ENCODE peak calls at places on chromosome 21, in seven cellular contexts. One of them, this sample, is unnamed. For H3K4me1, the result is how much of the 10 kb centered on the place peaks cover.

GRCh38 chr21:25396135-25396711 is 211.1 kb downstream of the MRPL39 start:
- DNase-seq in tibial artery: no peak
- DNase-seq in Panc1: no peak
- DNase-seq in heart left ventricle: no peak
- DNase-seq in right atrium auricular region: no peak
- DNase-seq in body of pancreas: no peak
- DNase-seq in adrenal gland: no peak
- DNase-seq in this sample: no peak

GRCh38 chr21:37751268-37751975 is 164.8 kb downstream of the KCNJ6 start:
- DNase-seq in body of pancreas: no peak
- DNase-seq in heart left ventricle: no peak
- DNase-seq in tibial artery: no peak
- DNase-seq in right atrium auricular region: no peak
- DNase-seq in adrenal gland: no peak
- DNase-seq in Panc1: no peak
- DNase-seq in this sample: no peak

GRCh38 chr21:22062472-22063139 is 1064.4 kb downstream of the NCAM2 start:
- DNase-seq in right atrium auricular region: no peak
- DNase-seq in body of pancreas: peak
- DNase-seq in Panc1: no peak
- DNase-seq in adrenal gland: no peak
- DNase-seq in tibial artery: no peak
- DNase-seq in heart left ventricle: no peak
- DNase-seq in this sample: no peak

GRCh38 chr21:27795418-27795817 is 828.5 kb upstream of the ADAMTS5 start:
- DNase-seq in heart left ventricle: no peak
- DNase-seq in adrenal gland: no peak
- DNase-seq in tibial artery: no peak
- DNase-seq in Panc1: no peak
- DNase-seq in body of pancreas: no peak
- DNase-seq in right atrium auricular region: no peak
- DNase-seq in this sample: no peak

GRCh38 chr21:38910390-38911008 is 104.8 kb downstream of the ETS2 start:
- DNase-seq in Panc1: no peak
- DNase-seq in adrenal gland: peak
- DNase-seq in tibial artery: no peak
- DNase-seq in body of pancreas: no peak
- DNase-seq in heart left ventricle: no peak
- DNase-seq in right atrium auricular region: no peak
- DNase-seq in this sample: no peak

GRCh38 chr21:33966324-33966949 is 50.8 kb upstream of the ATP5PO start:
- DNase-seq in Panc1: no peak
- DNase-seq in right atrium auricular region: no peak
- DNase-seq in heart left ventricle: no peak
- DNase-seq in body of pancreas: no peak
- DNase-seq in adrenal gland: no peak
- DNase-seq in tibial artery: no peak
- DNase-seq in this sample: no peak

GRCh38 chr21:38488640-38489282 is 9.5 kb downstream of the ERG start:
- DNase-seq in adrenal gland: no peak
- DNase-seq in body of pancreas: no peak
- DNase-seq in right atrium auricular region: no peak
- DNase-seq in heart left ventricle: no peak
- DNase-seq in Panc1: no peak
- DNase-seq in tibial artery: no peak
- DNase-seq in this sample: no peak

GRCh38 chr21:33861125-33861524 is 54.5 kb downstream of the ATP5PO start:
- DNase-seq in heart left ventricle: no peak
- DNase-seq in body of pancreas: no peak
- DNase-seq in Panc1: no peak
- DNase-seq in tibial artery: no peak
- DNase-seq in adrenal gland: no peak
- DNase-seq in right atrium auricular region: no peak
- DNase-seq in this sample: no peak

GRCh38 chr21:31999810-32000468 is 127.1 kb downstream of the HUNK start:
- DNase-seq in body of pancreas: no peak
- DNase-seq in heart left ventricle: no peak
- DNase-seq in adrenal gland: no peak
- DNase-seq in right atrium auricular region: no peak
- DNase-seq in Panc1: no peak
- DNase-seq in tibial artery: no peak
- DNase-seq in this sample: no peak

GRCh38 chr21:38925923-38926322 is 120.2 kb downstream of the ETS2 start:
- DNase-seq in right atrium auricular region: peak
- DNase-seq in heart left ventricle: peak
- DNase-seq in tibial artery: peak
- DNase-seq in body of pancreas: peak
- DNase-seq in adrenal gland: peak
- DNase-seq in Panc1: no peak
- DNase-seq in this sample: no peak

GRCh38 chr21:30234643-30235042 is 18.7 kb upstream of the CLDN8 start:
- DNase-seq in tibial artery: no peak
- DNase-seq in Panc1: no peak
- DNase-seq in right atrium auricular region: no peak
- DNase-seq in body of pancreas: no peak
- DNase-seq in adrenal gland: no peak
- DNase-seq in heart left ventricle: no peak
- DNase-seq in this sample: no peak

GRCh38 chr21:28337319-28337718 is 655.4 kb downstream of the LTN1 start:
- DNase-seq in adrenal gland: no peak
- DNase-seq in Panc1: no peak
- DNase-seq in right atrium auricular region: no peak
- DNase-seq in tibial artery: no peak
- DNase-seq in heart left ventricle: no peak
- DNase-seq in body of pancreas: no peak
- DNase-seq in this sample: no peak

GRCh38 chr21:30349572-30349971 is 1.2 kb upstream of the KRTAP23-1 start:
- DNase-seq in Panc1: no peak
- DNase-seq in body of pancreas: no peak
- DNase-seq in right atrium auricular region: no peak
- DNase-seq in adrenal gland: no peak
- DNase-seq in tibial artery: no peak
- DNase-seq in heart left ventricle: no peak
- DNase-seq in this sample: no peak

GRCh38 chr21:27365394-27365793 is 398.5 kb upstream of the ADAMTS5 start:
- DNase-seq in heart left ventricle: no peak
- DNase-seq in Panc1: no peak
- DNase-seq in adrenal gland: no peak
- DNase-seq in tibial artery: no peak
- DNase-seq in body of pancreas: no peak
- DNase-seq in right atrium auricular region: no peak
- DNase-seq in this sample: no peak

GRCh38 chr21:32920474-32920873 is 105.3 kb upstream of the OLIG2 start:
- DNase-seq in body of pancreas: no peak
- DNase-seq in heart left ventricle: no peak
- DNase-seq in adrenal gland: no peak
- DNase-seq in Panc1: no peak
- DNase-seq in tibial artery: no peak
- DNase-seq in right atrium auricular region: no peak
- DNase-seq in this sample: no peak

GRCh38 chr21:39441502-39442475 is 3.8 kb downstream of the LCA5L start:
- DNase-seq in tibial artery: no peak
- DNase-seq in Panc1: peak
- DNase-seq in heart left ventricle: no peak
- DNase-seq in adrenal gland: peak
- DNase-seq in body of pancreas: peak
- DNase-seq in right atrium auricular region: no peak
- DNase-seq in this sample: no peak

GRCh38 chr21:7951854-7952519 is 2569.4 kb upstream of the TPTE start:
- DNase-seq in body of pancreas: no peak
- DNase-seq in tibial artery: no peak
- DNase-seq in right atrium auricular region: no peak
- DNase-seq in Panc1: no peak
- DNase-seq in heart left ventricle: no peak
- DNase-seq in adrenal gland: no peak
- DNase-seq in this sample: no peak

GRCh38 chr21:29245104-29245643 is 53.5 kb upstream of the BACH1 start:
- DNase-seq in heart left ventricle: no peak
- DNase-seq in right atrium auricular region: no peak
- DNase-seq in adrenal gland: no peak
- DNase-seq in body of pancreas: no peak
- DNase-seq in tibial artery: no peak
- DNase-seq in Panc1: no peak
- DNase-seq in this sample: no peak

GRCh38 chr21:33901421-33902288 is 13.9 kb downstream of the ATP5PO start:
- DNase-seq in heart left ventricle: no peak
- DNase-seq in body of pancreas: peak
- DNase-seq in right atrium auricular region: peak
- DNase-seq in adrenal gland: peak
- DNase-seq in Panc1: no peak
- DNase-seq in tibial artery: peak
- DNase-seq in this sample: no peak

GRCh38 chr21:33844104-33844889 is 71.3 kb downstream of the ATP5PO start:
- DNase-seq in right atrium auricular region: peak
- DNase-seq in Panc1: no peak
- DNase-seq in heart left ventricle: no peak
- DNase-seq in body of pancreas: peak
- DNase-seq in tibial artery: no peak
- DNase-seq in adrenal gland: peak
- DNase-seq in this sample: no peak

GRCh38 chr21:33064623-33064996 is 5.3 kb upstream of the OLIG1 start:
- DNase-seq in Panc1: no peak
- DNase-seq in adrenal gland: no peak
- DNase-seq in tibial artery: no peak
- DNase-seq in heart left ventricle: no peak
- DNase-seq in body of pancreas: no peak
- DNase-seq in right atrium auricular region: no peak
- DNase-seq in this sample: no peak

GRCh38 chr21:31554511-31555022 is 104.9 kb upstream of the SOD1 start:
- DNase-seq in heart left ventricle: no peak
- DNase-seq in Panc1: no peak
- DNase-seq in tibial artery: no peak
- DNase-seq in adrenal gland: no peak
- DNase-seq in body of pancreas: no peak
- DNase-seq in right atrium auricular region: no peak
- DNase-seq in this sample: no peak

GRCh38 chr21:37207441-37208009 is 59.6 kb downstream of the VPS26C start:
- DNase-seq in tibial artery: no peak
- DNase-seq in Panc1: no peak
- DNase-seq in adrenal gland: peak
- DNase-seq in right atrium auricular region: no peak
- DNase-seq in body of pancreas: peak
- DNase-seq in heart left ventricle: no peak
- DNase-seq in this sample: no peak

GRCh38 chr21:39051561-39051949 is 131.7 kb downstream of the PSMG1 start:
- DNase-seq in adrenal gland: no peak
- DNase-seq in Panc1: no peak
- DNase-seq in right atrium auricular region: no peak
- DNase-seq in body of pancreas: no peak
- DNase-seq in heart left ventricle: no peak
- DNase-seq in tibial artery: no peak
- DNase-seq in this sample: no peak

DNA sequence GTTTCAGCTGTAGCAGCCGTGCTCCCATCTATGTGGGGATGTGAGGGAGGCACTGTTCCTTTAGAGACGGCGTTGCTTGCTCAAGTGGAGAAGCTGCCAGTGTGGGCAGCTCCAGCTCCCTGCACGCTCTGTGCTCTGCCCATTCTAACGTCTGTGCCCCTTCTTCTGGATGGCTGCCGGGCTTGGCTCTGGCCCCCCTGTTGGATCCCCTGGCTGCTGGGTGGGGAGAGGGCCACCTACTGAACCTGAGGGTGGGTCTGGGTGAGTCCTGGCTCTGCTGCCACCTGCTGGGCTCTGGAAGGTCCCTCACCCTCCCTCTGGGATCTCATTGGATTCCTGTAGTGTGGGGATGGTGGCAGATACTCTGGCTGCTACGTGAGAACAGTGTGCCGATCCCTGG is 5.0 kb downstream of the PFKL start:
- DNase-seq in adrenal gland: no peak
- DNase-seq in tibial artery: no peak
- DNase-seq in heart left ventricle: no peak
- DNase-seq in Panc1: no peak
- DNase-seq in body of pancreas: peak
- DNase-seq in right atrium auricular region: no peak
- DNase-seq in this sample: peak
- H3K4me1 ChIP-seq in adrenal gland: under half
- H3K4me1 ChIP-seq in tibial artery: half or more
- H3K4me1 ChIP-seq in heart left ventricle: under half
- H3K4me1 ChIP-seq in Panc1: under half
- H3K4me1 ChIP-seq in body of pancreas: under half
- H3K4me1 ChIP-seq in right atrium auricular region: under half
- H3K4me1 ChIP-seq in this sample: half or more

GRCh38 chr21:42864286-42864685 is 15.1 kb downstream of the WDR4 start:
- DNase-seq in tibial artery: no peak
- DNase-seq in adrenal gland: no peak
- DNase-seq in body of pancreas: no peak
- DNase-seq in Panc1: no peak
- DNase-seq in heart left ventricle: no peak
- DNase-seq in right atrium auricular region: no peak
- DNase-seq in this sample: peak
- TF ChIP-seq CTCF in tibial artery: no peak
- TF ChIP-seq CTCF in adrenal gland: no peak
- TF ChIP-seq CTCF in body of pancreas: no peak
- TF ChIP-seq CTCF in Panc1: no peak
- TF ChIP-seq CTCF in heart left ventricle: no peak
- TF ChIP-seq CTCF in right atrium auricular region: no peak
- TF ChIP-seq CTCF in this sample: no peak

DNA sequence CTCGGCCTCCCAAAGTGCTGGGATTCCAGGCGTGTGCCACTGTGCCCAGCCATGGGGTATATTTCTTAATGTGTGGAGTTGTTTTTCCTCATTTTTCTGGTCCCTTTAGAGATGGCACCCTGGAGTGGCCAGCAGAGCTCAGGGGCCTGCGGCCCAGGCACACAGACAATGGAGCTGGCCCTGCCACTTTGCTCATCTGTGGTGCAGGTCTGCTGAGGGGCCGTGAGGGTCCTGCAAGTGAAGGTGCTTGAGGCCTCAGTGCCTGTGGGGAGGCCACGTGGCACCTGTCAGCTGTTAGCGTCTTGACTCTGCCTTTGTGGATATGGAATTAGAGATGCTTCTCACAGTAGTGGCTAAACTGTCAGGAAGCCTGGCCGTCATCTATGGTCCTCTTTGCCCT is 7.5 kb downstream of the COL18A1 start:
- DNase-seq in right atrium auricular region: no peak
- DNase-seq in heart left ventricle: no peak
- DNase-seq in Panc1: no peak
- DNase-seq in tibial artery: no peak
- DNase-seq in adrenal gland: no peak
- DNase-seq in body of pancreas: no peak
- DNase-seq in this sample: no peak
- H3K4me1 ChIP-seq in right atrium auricular region: under half
- H3K4me1 ChIP-seq in heart left ventricle: under half
- H3K4me1 ChIP-seq in Panc1: half or more
- H3K4me1 ChIP-seq in tibial artery: half or more
- H3K4me1 ChIP-seq in adrenal gland: under half
- H3K4me1 ChIP-seq in body of pancreas: half or more
- H3K4me1 ChIP-seq in this sample: under half

GRCh38 chr21:45655071-45655470 is 11.5 kb downstream of the PCBP3 start:
- DNase-seq in heart left ventricle: no peak
- DNase-seq in Panc1: no peak
- DNase-seq in body of pancreas: no peak
- DNase-seq in tibial artery: no peak
- DNase-seq in adrenal gland: no peak
- DNase-seq in right atrium auricular region: no peak
- DNase-seq in this sample: no peak

DNA sequence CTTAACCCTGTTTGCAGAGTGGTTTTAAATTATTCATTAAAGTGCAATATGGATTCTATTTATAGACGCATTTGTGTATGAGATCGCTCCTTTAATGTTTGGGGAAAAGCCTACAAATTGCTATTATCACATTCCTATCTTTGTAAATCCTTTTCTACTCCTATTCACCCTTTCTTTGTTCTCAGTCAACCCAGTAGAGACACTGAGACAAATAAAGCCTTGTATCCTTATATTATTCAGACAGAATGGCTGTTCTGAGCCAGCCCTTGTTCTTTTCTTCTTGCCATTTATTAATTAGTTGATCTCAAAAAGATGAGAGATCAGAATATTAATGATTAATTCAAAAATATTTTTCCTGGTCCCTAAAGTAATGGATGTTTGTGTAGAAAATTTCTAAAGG is 8.4 kb downstream of the PCBP3 start:
- DNase-seq in body of pancreas: no peak
- DNase-seq in heart left ventricle: no peak
- DNase-seq in Panc1: no peak
- DNase-seq in right atrium auricular region: no peak
- DNase-seq in tibial artery: no peak
- DNase-seq in adrenal gland: no peak
- DNase-seq in this sample: no peak
- TF ChIP-seq CTCF in body of pancreas: no peak
- TF ChIP-seq CTCF in heart left ventricle: no peak
- TF ChIP-seq CTCF in Panc1: no peak
- TF ChIP-seq CTCF in right atrium auricular region: no peak
- TF ChIP-seq CTCF in tibial artery: no peak
- TF ChIP-seq CTCF in adrenal gland: no peak
- TF ChIP-seq CTCF in this sample: no peak